ENCODE peak calls at places on chromosome 20, in four cellular contexts. Z is left lung, Q is choroid plexus epithelial cell, X is pancreas. W is an unnamed sample.

GRCh38 chr20:30811896-30812671 is 445.4 kb upstream of the DEFB115 start:
- DNase-seq in Z (peak), Q (peak), X (no peak), W (no peak)

GRCh38 chr20:60579941-60580515 is 621.8 kb downstream of the CDH26 start:
- DNase-seq in Z (no peak), Q (no peak), X (no peak), W (no peak)

GRCh38 chr20:37226889-37227288 is 34.7 kb downstream of the GHRH start:
- DNase-seq in Z (peak), Q (peak), X (no peak), W (no peak)

GRCh38 chr20:62308102-62308822 is 5.5 kb downstream of the ADRM1 start:
- DNase-seq in Z (no peak), Q (no peak), X (no peak), W (no peak)

GRCh38 chr20:41643504-41643938 is 25.3 kb upstream of the CHD6 start:
- DNase-seq in Z (peak), Q (peak), X (peak), W (peak)

GRCh38 chr20:61735503-61735785 is 330.2 kb downstream of the TAF4 start:
- DNase-seq in Z (no peak), Q (no peak), X (no peak), W (no peak)

GRCh38 chr20:7742479-7742878 is 197.8 kb downstream of the HAO1 start:
- DNase-seq in Z (no peak), Q (peak), X (peak), W (peak)

GRCh38 chr20:8244637-8245036 is 112.6 kb downstream of the PLCB1 start:
- DNase-seq in Z (no peak), Q (peak), X (no peak), W (peak)

GRCh38 chr20:20237093-20237959 is 130.6 kb upstream of the INSM1 start:
- DNase-seq in Z (no peak), Q (peak), X (peak), W (peak)

GRCh38 chr20:62346398-62347150 is 20.5 kb downstream of the LAMA5 start:
- DNase-seq in Z (no peak), Q (no peak), X (peak), W (no peak)

GRCh38 chr20:46226602-46227001 is 81.7 kb downstream of the CDH22 start:
- DNase-seq in Z (no peak), Q (peak), X (no peak), W (no peak)

GRCh38 chr20:8370774-8371173 is 238.7 kb downstream of the PLCB1 start:
- DNase-seq in Z (no peak), Q (no peak), X (no peak), W (no peak)

GRCh38 chr20:20318318-20319161 is 49.4 kb upstream of the INSM1 start:
- DNase-seq in Z (no peak), Q (peak), X (no peak), W (no peak)

GRCh38 chr20:25065625-25066338 is 7.8 kb upstream of the ACSS1 start:
- DNase-seq in Z (peak), Q (peak), X (no peak), W (peak)

GRCh38 chr20:37394543-37395410 is 48.8 kb downstream of the SRC start:
- DNase-seq in Z (no peak), Q (no peak), X (peak), W (peak)

GRCh38 chr20:63149531-63150207 is 66.3 kb downstream of the YTHDF1 start:
- DNase-seq in Z (no peak), Q (no peak), X (no peak), W (no peak)

GRCh38 chr20:676967-677366 is 1.4 kb upstream of the SCRT2 start:
- DNase-seq in Z (no peak), Q (no peak), X (no peak), W (no peak)

GRCh38 chr20:58374027-58374850 is 14.8 kb upstream of the VAPB start:
- DNase-seq in Z (no peak), Q (no peak), X (no peak), W (no peak)

GRCh38 chr20:32580608-32580969 is 4.5 kb downstream of the NOL4L start:
- DNase-seq in Z (no peak), Q (no peak), X (no peak), W (no peak)

GRCh38 chr20:64063389-64064144 is 569 bp downstream of the TCEA2 start:
- DNase-seq in Z (no peak), Q (no peak), X (peak), W (no peak)

GRCh38 chr20:46703435-46703834 is 6.0 kb upstream of the SLC2A10 start:
- DNase-seq in Z (no peak), Q (no peak), X (no peak), W (no peak)

GRCh38 chr20:383889-384288 is 3.3 kb downstream of the TRIB3 start:
- DNase-seq in Z (no peak), Q (no peak), X (no peak), W (no peak)

GRCh38 chr20:34096699-34097420 is 15.2 kb downstream of the EIF2S2 start:
- DNase-seq in Z (no peak), Q (peak), X (no peak), W (no peak)

GRCh38 chr20:62652894-62653305 is 10.6 kb downstream of the SLCO4A1 start:
- DNase-seq in Z (no peak), Q (no peak), X (no peak), W (no peak)

GRCh38 chr20:18428490-18429173 is 38.2 kb downstream of the DZANK1 start:
- DNase-seq in Z (no peak), Q (peak), X (peak), W (peak)

DNA sequence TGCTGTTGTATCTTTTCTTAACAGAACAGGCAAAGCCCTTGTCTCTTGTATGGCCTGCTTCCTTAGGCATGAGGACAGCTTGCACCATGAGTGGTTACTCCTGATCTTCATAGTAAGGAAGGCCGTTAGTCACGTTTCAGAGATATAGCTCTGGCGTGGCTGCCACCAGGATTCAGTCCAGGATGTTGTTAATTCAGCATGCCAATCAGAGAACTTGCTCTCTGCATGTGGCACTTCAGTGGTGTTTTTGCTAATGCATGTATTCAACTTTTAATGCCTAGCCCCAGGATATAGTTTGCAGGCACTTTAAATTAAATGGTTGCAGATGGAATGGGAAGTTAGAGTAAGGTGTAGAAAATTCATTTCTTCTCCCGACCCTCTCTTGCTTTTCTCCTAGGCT is 20.0 kb downstream of the ARFGEF2 start:
- DNase-seq in Z (no peak), Q (no peak), X (no peak), W (no peak)
- TF ChIP-seq CTCF in Z (no peak), Q (no peak), X (no peak), W (no peak)

GRCh38 chr20:48621256-48622078 is 206.3 kb downstream of the PREX1 start:
- DNase-seq in Z (no peak), Q (peak), X (no peak), W (no peak)

GRCh38 chr20:48619126-48620101 is 208.4 kb downstream of the PREX1 start:
- DNase-seq in Z (no peak), Q (no peak), X (no peak), W (peak)

GRCh38 chr20:48622421-48622820 is 205.4 kb downstream of the PREX1 start:
- DNase-seq in Z (no peak), Q (no peak), X (no peak), W (no peak)

GRCh38 chr20:48620112-48620485 is 207.7 kb downstream of the PREX1 start:
- DNase-seq in Z (no peak), Q (no peak), X (no peak), W (no peak)

DNA sequence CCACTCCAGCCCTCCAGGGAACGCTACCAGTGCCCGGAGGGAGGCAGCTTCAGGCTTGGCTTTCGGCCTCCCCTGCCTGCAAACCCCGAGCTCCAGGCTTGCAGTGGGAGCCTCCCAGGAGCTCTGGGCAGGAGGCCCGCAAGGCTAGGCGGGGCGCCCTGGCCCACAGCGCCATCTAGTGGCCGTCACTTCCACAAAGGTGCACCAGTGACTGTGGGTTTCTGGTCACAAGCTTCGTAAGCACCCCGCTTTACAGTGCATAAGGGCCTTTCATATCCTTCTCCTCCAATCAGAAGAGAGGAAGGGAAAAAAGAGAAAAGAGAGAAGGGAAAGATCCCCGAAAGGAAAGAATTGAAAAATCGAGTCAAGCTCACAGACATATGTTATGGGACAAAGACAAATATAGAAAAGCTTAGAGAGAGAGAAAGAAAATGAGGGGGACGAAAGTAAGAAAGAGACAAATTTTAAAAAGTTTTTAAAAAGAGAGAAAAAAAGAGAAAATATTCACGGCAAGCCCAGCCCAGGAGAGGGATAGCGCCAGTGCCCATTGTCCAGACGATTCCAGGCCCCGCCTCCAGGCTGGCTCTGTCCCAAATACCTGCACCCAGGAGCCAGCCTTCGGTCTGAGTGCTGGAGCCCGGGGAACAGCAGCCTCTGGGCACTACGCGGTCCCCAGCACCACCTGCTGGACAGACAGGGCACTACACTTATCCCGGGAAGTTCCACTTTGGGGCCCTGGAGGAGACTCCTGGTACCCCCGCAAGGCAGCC is 207.1 kb downstream of the PREX1 start:
- DNase-seq in Z (peak), Q (peak), X (peak), W (peak)
- TF ChIP-seq CTCF in Z (peak), Q (peak), X (peak), W (peak)

GRCh38 chr20:50467618-50468373 is 42.4 kb upstream of the PTPN1 start:
- DNase-seq in Z (no peak), Q (peak), X (no peak), W (peak)

GRCh38 chr20:50460608-50461268 is 49.4 kb upstream of the PTPN1 start:
- DNase-seq in Z (peak), Q (peak), X (peak), W (peak)

GRCh38 chr20:50464725-50465650 is 45.2 kb upstream of the PTPN1 start:
- DNase-seq in Z (no peak), Q (no peak), X (no peak), W (no peak)

GRCh38 chr20:50462093-50462685 is 48.0 kb upstream of the PTPN1 start:
- DNase-seq in Z (no peak), Q (peak), X (no peak), W (no peak)

DNA sequence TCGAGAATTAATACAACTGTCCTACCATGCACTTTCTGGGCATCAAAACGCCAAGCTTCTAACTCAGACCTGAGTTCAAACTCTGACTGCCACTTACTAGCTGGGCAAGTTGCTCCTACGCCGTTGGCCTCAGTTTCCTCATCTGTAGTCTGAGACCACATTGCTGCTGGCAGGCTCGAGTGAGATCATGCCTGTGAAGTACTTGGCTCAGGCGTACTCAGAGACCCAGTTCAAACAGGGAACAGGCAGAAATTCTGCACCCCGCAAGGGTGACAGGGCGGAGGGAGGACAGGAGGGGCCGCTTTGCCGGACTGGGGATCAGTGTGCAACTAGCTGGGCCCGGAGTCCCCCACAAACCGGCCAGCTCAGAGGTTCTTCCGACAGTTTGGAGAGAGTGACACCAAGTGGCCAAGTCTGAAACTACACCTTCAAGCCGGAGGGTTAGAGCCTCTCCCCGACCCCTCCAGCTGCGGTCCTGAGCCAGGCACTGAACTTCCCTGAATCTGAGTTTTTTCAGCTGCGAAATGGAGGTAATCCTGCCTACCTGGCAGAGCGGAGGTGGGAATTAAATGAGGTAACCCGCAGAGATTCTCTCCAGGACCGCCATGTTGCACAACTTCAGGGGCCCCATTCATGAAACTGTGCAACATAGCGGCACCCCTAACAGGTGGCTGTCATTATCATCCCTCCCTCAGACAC is 46.0 kb upstream of the PTPN1 start:
- DNase-seq in Z (peak), Q (peak), X (peak), W (peak)
- TF ChIP-seq CTCF in Z (peak), Q (peak), X (peak), W (peak)

DNA sequence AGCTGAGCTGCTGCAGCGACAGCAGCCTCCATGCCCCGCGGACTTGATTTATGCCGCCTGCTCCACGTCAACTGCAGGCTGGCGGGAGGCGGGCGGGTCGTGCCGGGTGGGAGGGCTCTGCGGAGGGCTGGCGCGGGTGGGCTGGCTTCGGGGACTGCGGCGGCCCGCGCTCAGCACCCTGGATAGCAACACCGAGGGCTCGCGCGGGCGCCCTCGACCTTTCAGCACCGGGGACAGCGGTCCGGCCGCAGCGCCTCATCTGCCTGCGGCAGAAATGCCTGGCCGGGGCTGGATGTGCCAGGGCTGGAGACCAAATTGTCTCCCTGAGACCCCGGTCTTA is 792 bp downstream of the SNAP25 start:
- DNase-seq in Z (peak), Q (peak), X (peak), W (peak)
- TF ChIP-seq CTCF in Z (no peak), Q (no peak), X (no peak), W (no peak)

GRCh38 chr20:22796465-22797077 is 212.2 kb upstream of the FOXA2 start:
- DNase-seq in Z (no peak), Q (peak), X (no peak), W (no peak)
- TF ChIP-seq CTCF in Z (no peak), Q (no peak), X (no peak), W (no peak)

GRCh38 chr20:44810391-44811149 is at the start of gene RIMS4:
- DNase-seq in Z (no peak), Q (no peak), X (no peak), W (no peak)
- TF ChIP-seq CTCF in Z (no peak), Q (no peak), X (no peak), W (no peak)

DNA sequence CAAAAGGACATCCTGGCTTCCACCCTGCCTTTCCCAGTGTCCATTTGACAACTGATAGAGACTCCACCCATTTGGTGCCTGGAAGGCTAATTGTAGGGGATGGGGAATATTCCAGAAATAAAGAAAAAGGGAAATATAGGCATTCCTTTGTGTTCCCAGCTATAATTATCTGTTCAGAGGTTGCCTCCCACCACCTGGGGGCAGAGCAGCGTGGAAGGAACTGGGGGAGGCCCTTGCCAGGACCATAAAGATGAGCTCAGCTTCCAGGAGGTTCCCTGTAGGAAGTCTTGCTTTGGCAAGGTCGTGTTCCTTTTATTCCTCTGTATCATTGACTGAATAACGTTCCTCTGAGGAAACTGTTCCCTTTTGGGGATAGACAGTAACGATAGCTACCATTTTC is 214.7 kb downstream of the TFAP2C start:
- DNase-seq in Z (no peak), Q (peak), X (no peak), W (peak)
- TF ChIP-seq CTCF in Z (no peak), Q (peak), X (no peak), W (no peak)

GRCh38 chr20:10673831-10674683 is at the start of gene JAG1:
- DNase-seq in Z (peak), Q (peak), X (peak), W (peak)
- TF ChIP-seq CTCF in Z (no peak), Q (no peak), X (no peak), W (no peak)

GRCh38 chr20:40471261-40471629 is 217.8 kb downstream of the MAFB start:
- DNase-seq in Z (no peak), Q (peak), X (no peak), W (peak)
- TF ChIP-seq CTCF in Z (no peak), Q (peak), X (no peak), W (no peak)

W was measured in MCF 10A.